ENCODE peak calls at places on chromosome 9, in nine cellular contexts. G, X, W, H, C, I, Q, F and U are unnamed samples.

GRCh38 chr9:16074962-16075361 is 522.1 kb downstream of the CCDC171 start:
- DNase-seq in F (no peak), C (no peak), Q (no peak), X (no peak), I (no peak), W (no peak), G (no peak), H (no peak), U (no peak)

GRCh38 chr9:69919461-69920061 is 98.9 kb downstream of the CFAP95 start:
- DNase-seq in F (no peak), W (no peak), Q (no peak), I (peak; percentile 10), G (peak; percentile 49), H (no peak), X (no peak), C (no peak), U (peak; percentile 61)

GRCh38 chr9:76136986-76137385 is 246.5 kb downstream of the PCSK5 start:
- DNase-seq in F (no peak), H (no peak), I (no peak), C (no peak), G (peak; percentile 8), X (no peak), W (no peak), Q (no peak), U (no peak)

GRCh38 chr9:133475292-133475941 is 3.5 kb downstream of the SLC2A6 start:
- DNase-seq in H (no peak), X (no peak), W (no peak), I (peak; percentile 29), G (no peak), F (no peak), Q (no peak), C (no peak), U (no peak)

GRCh38 chr9:2299156-2299842 is 284.2 kb downstream of the SMARCA2 start:
- DNase-seq in I (no peak), C (no peak), G (no peak), F (no peak), W (no peak), H (no peak), Q (no peak), X (no peak), U (no peak)

GRCh38 chr9:114304416-114305188 is 18.3 kb upstream of the ORM1 start:
- DNase-seq in Q (no peak), I (no peak), H (no peak), W (no peak), C (no peak), F (no peak), X (no peak), G (no peak), U (peak; percentile 18)

GRCh38 chr9:18452276-18452675 is 21.7 kb upstream of the ADAMTSL1 start:
- DNase-seq in I (no peak), Q (no peak), H (no peak), C (no peak), X (no peak), W (no peak), F (no peak), G (no peak), U (no peak)

GRCh38 chr9:72454871-72455471 is 66.4 kb upstream of the TMC1 start:
- DNase-seq in W (no peak), C (no peak), H (no peak), I (no peak), G (peak; percentile 36), Q (no peak), F (no peak), X (no peak), U (no peak)

GRCh38 chr9:34246453-34246852 is 67.6 kb downstream of the UBAP1 start:
- DNase-seq in I (no peak), G (no peak), H (no peak), X (no peak), Q (no peak), C (no peak), F (no peak), W (no peak), U (no peak)